ENCODE peak calls at places on chromosome 11, in four cellular contexts. I, L, R and T are unnamed samples.

GRCh38 chr11:5007561-5007960 is 12.9 kb downstream of the OR51L1 start:
- DNase-seq in R (no peak), L (no peak), I (peak), T (no peak)

GRCh38 chr11:110908401-110909106 is 196.3 kb upstream of the ARHGAP20 start:
- DNase-seq in I (peak), R (peak), L (peak), T (peak)

GRCh38 chr11:69721745-69722144 is 17.9 kb upstream of the FGF19 start:
- DNase-seq in I (no peak), R (no peak), L (no peak), T (no peak)

GRCh38 chr11:118060081-118060661 is 16.7 kb upstream of the TMPRSS4 start:
- DNase-seq in I (no peak), R (no peak), L (no peak), T (no peak)

GRCh38 chr11:44138980-44139379 is 43.5 kb downstream of the EXT2 start:
- DNase-seq in L (no peak), I (no peak), R (no peak), T (no peak)

GRCh38 chr11:105181100-105181499 is 41.5 kb upstream of the CARD18 start:
- DNase-seq in R (peak), L (peak), I (peak), T (peak)

GRCh38 chr11:83681045-83681781 is 395.0 kb upstream of the CCDC90B start:
- DNase-seq in I (no peak), R (peak), L (no peak), T (no peak)

GRCh38 chr11:117823294-117823940 is 1.1 kb downstream of the FXYD2 start:
- DNase-seq in I (no peak), L (no peak), R (peak), T (no peak)

GRCh38 chr11:68954970-68955958 is 25.5 kb downstream of the MRGPRD start:
- DNase-seq in L (peak), I (no peak), R (peak), T (peak)

GRCh38 chr11:28618426-28618825 is 510.2 kb downstream of the METTL15 start:
- DNase-seq in R (peak), L (peak), I (peak), T (no peak)

GRCh38 chr11:65456418-65456817 is 33.8 kb downstream of the NEAT1 start:
- DNase-seq in I (peak), L (no peak), R (no peak), T (peak)

GRCh38 chr11:105071060-105071732 is 26.1 kb upstream of the CARD16 start:
- DNase-seq in R (no peak), I (no peak), L (no peak), T (no peak)

GRCh38 chr11:18171377-18172000 is 1.1 kb upstream of the MRGPRX4 start:
- DNase-seq in R (peak), L (no peak), I (peak), T (peak)

GRCh38 chr11:96072592-96072991 is 148.7 kb upstream of the MTMR2 start:
- DNase-seq in R (no peak), I (no peak), L (no peak), T (no peak)

GRCh38 chr11:102773388-102773787 is 7.0 kb downstream of the MMP10 start:
- DNase-seq in I (no peak), L (no peak), R (no peak), T (no peak)

GRCh38 chr11:114291847-114292680 is 4.1 kb upstream of the NNMT start:
- DNase-seq in R (peak), I (peak), L (peak), T (peak)

GRCh38 chr11:12134239-12134590 is 23.8 kb downstream of the MICAL2 start:
- DNase-seq in R (no peak), L (no peak), I (no peak), T (no peak)

GRCh38 chr11:45926536-45927331 is 4.3 kb downstream of the LARGE2 start:
- DNase-seq in L (no peak), R (no peak), I (no peak), T (no peak)

GRCh38 chr11:62152245-62153086 is 28.7 kb downstream of the INCENP start:
- DNase-seq in R (no peak), I (no peak), L (no peak), T (no peak)

GRCh38 chr11:30735946-30736345 is 149.8 kb upstream of the MPPED2 start:
- DNase-seq in L (no peak), R (no peak), I (no peak), T (no peak)

GRCh38 chr11:59582006-59582405 is 33.6 kb downstream of the OSBP start:
- DNase-seq in I (no peak), L (no peak), R (no peak), T (peak)

GRCh38 chr11:112467721-112468120 is 207.1 kb upstream of the PLET1 start:
- DNase-seq in L (no peak), R (no peak), I (peak), T (no peak)

GRCh38 chr11:120334894-120335462 is 1.2 kb upstream of the ARHGEF12 start:
- DNase-seq in I (peak), L (peak), R (peak), T (peak)

GRCh38 chr11:13983081-13983751 is 20.7 kb downstream of the SPON1 start:
- DNase-seq in R (no peak), I (peak), L (peak), T (peak)

GRCh38 chr11:17978553-17979287 is 34.1 kb downstream of the SERGEF start:
- DNase-seq in L (peak), I (peak), R (peak), T (peak)

GRCh38 chr11:44904261-44905080 is 46.2 kb downstream of the TP53I11 start:
- DNase-seq in L (no peak), I (no peak), R (no peak), T (no peak)

GRCh38 chr11:43942651-43943356 is 367 bp downstream of the C11orf96 start:
- DNase-seq in R (peak), L (peak), I (no peak), T (peak)

GRCh38 chr11:103591554-103591953 is 444.9 kb upstream of the DDI1 start:
- DNase-seq in I (no peak), R (no peak), L (no peak), T (no peak)

GRCh38 chr11:64141081-64141783 is 24.7 kb downstream of the MACROD1 start:
- DNase-seq in R (no peak), I (peak), L (no peak), T (no peak)

GRCh38 chr11:90468923-90469322 is 246.1 kb upstream of the CHORDC1 start:
- DNase-seq in I (no peak), R (peak), L (no peak), T (no peak)

GRCh38 chr11:133950874-133951483 is 5.8 kb downstream of the IGSF9B start:
- DNase-seq in R (no peak), I (no peak), L (no peak), T (no peak)

GRCh38 chr11:96075532-96075959 is 151.6 kb upstream of the MTMR2 start:
- DNase-seq in R (no peak), L (peak), I (no peak), T (no peak)

GRCh38 chr11:68025047-68025446 is 5.4 kb upstream of the NDUFS8 start:
- DNase-seq in R (no peak), L (no peak), I (no peak), T (no peak)

GRCh38 chr11:115197433-115197832 is 306.8 kb downstream of the CADM1 start:
- DNase-seq in L (peak), I (no peak), R (no peak), T (no peak)

GRCh38 chr11:12454782-12455181 is 77.4 kb downstream of the PARVA start:
- DNase-seq in I (peak), L (peak), R (peak), T (peak)

GRCh38 chr11:111446404-111447152 is 65.6 kb downstream of the BTG4 start:
- DNase-seq in L (peak), I (peak), R (peak), T (peak)

GRCh38 chr11:124865181-124865901 is at the start of gene ROBO3:
- DNase-seq in L (no peak), I (no peak), R (no peak), T (no peak)

GRCh38 chr11:46914363-46914762 is 4.0 kb downstream of the LRP4 start:
- DNase-seq in I (peak), L (peak), R (no peak), T (no peak)

GRCh38 chr11:128616158-128616557 is 28.8 kb upstream of the ETS1 start:
- DNase-seq in R (no peak), I (no peak), L (no peak), T (peak)
- H3K4me3 ChIP-seq in R (no peak), I (no peak), L (no peak), T (no peak)

DNA sequence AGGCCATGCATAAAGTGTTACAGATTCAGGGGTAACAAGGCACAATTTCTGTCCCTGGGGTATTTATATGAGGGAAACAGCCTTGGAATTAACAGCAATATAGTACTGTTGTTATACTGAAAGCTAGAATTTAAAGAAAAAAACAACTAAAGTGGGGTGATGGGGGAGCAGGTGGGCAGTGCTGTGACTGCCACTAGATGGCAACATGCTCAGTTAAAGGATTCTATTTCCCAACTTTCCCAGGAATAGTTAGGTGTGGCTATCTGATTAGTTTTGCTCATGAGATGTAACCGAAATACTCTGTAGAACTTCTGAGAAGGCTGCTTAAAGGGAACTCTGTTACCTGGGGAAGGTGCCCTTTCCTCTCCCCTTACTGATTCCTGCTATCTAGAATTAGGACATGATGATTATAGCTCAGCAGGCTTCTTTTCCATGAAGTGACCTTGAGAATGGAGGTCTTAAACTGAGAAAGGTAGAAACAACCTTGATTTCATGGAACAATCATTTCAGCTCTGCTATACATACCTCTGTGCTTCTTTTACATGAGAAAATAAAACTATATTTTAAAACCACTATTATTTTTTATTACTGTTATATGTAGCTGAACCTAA is 102.6 kb downstream of the RELT start:
- DNase-seq in L (peak), I (peak), R (peak), T (peak)
- TF ChIP-seq CTCF in L (peak), I (peak), R (peak), T (peak)

GRCh38 chr11:9669954-9670353 is 6.1 kb downstream of the SWAP70 start:
- DNase-seq in I (no peak), R (no peak), L (no peak), T (no peak)
- H3K4me3 ChIP-seq in I (no peak), R (no peak), L (no peak), T (no peak)

GRCh38 chr11:42311504-42311903 is 852.1 kb upstream of the LRRC4C start:
- DNase-seq in R (peak), L (no peak), I (no peak), T (no peak)
- TF ChIP-seq CTCF in R (no peak), L (no peak), I (no peak), T (no peak)

GRCh38 chr11:10660323-10660722 is 33.2 kb downstream of the IRAG1 start:
- DNase-seq in I (no peak), R (no peak), L (no peak), T (no peak)

GRCh38 chr11:10659339-10660216 is 34.0 kb downstream of the IRAG1 start:
- DNase-seq in R (peak), I (peak), L (peak), T (peak)

GRCh38 chr11:10657308-10658271 is 36.0 kb downstream of the IRAG1 start:
- DNase-seq in L (peak), I (peak), R (peak), T (peak)

GRCh38 chr11:10655931-10656576 is 37.5 kb downstream of the IRAG1 start:
- DNase-seq in R (no peak), L (no peak), I (no peak), T (no peak)

DNA sequence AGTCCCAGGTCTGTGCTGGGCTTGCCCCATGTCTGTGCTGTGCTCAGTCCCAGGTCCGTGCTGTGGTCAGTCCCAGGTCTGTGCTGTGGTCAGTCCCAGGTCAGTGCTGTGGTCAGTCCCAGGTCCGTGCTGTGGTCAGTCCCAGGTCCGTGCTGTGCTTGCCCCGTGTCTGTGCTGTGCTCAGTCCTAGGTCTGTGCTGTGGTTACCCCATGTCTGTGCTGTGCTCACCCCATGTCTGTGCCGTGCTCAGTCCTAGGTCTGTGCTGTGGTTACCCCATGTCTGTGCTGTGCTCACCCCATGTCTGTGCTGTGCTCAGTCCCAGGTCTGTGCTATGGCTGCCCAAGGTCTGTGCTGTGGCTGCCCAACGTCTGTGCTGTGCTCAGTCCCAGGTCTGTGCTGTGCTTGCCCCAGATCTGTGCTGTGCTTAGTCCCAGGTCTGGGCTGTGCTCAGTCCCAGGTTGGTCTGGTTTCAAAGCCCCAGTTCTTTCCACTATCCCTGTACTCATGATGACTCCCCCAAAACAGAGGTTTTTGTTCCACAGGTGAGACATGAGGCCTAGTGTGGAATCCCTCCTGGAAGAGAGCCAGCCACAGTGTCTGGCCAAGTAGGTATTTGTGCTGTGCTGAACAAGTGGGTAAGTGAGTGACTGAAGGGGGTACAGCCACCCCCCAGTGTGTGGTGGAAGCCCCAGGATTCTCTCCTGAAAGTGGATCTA is 34.8 kb downstream of the IRAG1 start:
- DNase-seq in I (no peak), R (no peak), L (no peak), T (peak)
- H3K4me3 ChIP-seq in I (no peak), R (no peak), L (no peak), T (no peak)

GRCh38 chr11:60775420-60775961 is 9.6 kb upstream of the MS4A10 start:
- DNase-seq in L (peak), R (peak), I (peak), T (peak)
- TF ChIP-seq CTCF in L (peak), R (peak), I (peak), T (peak)

DNA sequence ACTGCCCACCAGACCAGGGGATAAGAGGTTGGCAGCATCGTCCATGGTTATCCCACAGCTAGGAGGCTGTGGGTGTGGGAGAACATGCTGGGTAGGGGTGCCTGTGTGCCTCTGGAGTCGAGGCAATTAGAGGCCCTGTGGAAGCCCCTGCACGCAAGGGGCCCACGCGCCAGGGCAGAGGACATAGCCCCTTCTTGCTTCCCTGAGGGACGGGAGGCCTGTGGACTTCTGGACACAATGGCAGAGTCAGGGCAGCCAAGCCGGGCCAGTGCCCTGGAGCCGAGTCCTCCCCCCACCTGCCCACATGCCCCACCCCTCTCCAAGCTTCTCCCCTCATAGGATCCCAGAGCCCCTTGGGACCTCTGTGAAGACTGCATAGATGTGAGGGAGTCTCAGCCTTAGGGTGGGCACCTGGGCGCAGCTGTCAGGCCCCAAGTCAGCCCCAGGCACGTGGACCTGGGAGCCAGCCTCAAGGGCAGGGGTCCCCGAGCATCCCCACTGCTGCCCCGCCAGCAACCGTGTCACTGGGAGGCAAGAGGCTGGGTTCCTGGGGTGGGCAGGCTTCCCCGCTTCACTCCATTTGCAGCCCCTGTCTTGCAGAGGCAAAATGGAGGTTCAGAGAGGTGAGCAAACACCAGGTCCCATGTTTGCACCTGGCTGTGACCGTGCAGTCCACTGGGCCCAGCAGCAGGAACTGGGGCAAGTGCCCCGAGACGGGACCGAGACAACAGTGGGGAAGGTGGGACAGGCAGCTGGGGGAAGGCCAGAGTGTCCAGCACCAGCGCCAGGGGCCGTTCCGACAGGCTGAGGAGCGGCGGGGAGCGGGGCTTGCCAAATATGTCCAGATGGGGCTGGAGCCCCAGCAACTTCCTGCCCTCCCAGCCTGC is 52.3 kb downstream of the CDKN1C start:
- DNase-seq in I (no peak), L (no peak), R (no peak), T (no peak)
- H3K4me3 ChIP-seq in I (no peak), L (no peak), R (no peak), T (no peak)

DNA sequence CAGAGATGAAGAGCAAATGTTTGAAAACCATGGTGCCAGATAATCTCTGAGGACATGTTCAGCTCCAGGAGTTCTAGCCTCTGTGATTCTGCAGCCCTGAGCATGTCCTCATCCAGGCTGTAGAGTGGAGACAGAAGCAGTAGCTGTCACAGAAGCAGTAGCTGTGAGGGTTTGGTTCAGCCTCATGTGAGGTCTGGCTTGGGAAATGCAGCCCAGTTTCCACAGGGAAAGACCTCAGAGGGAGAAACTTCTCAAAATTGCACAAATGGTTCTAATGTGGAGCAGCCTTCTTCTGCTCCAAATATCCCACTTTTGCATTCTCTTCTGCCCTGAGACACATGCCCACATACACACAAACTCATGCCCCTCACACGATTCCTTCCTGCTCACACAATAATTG is 48.4 kb downstream of the DBX1 start:
- DNase-seq in R (no peak), I (peak), L (no peak), T (no peak)
- TF ChIP-seq CTCF in R (no peak), I (no peak), L (no peak), T (no peak)